ENCODE peak calls at places on chromosome 5, in four cellular contexts. X is stomach, O is ovary, J is IMR-90. M is an unnamed sample. For H3K4me1, the result is how much of the 10 kb centered on the place peaks cover.

GRCh38 chr5:39370555-39371366 is 6.5 kb upstream of the C9 start:
- DNase-seq in X (peak), O (no peak), J (no peak), M (peak)

GRCh38 chr5:55868846-55869245 is 17.7 kb downstream of the IL31RA start:
- DNase-seq in X (no peak), J (peak), O (no peak), M (no peak)

GRCh38 chr5:67032921-67033664 is 163.5 kb downstream of the CD180 start:
- DNase-seq in O (no peak), J (peak), X (no peak), M (no peak)

GRCh38 chr5:82601085-82601484 is 322.9 kb upstream of the RPS23 start:
- DNase-seq in O (no peak), J (no peak), X (no peak), M (no peak)

GRCh38 chr5:54573783-54574485 is 56.4 kb downstream of the SNX18 start:
- DNase-seq in X (no peak), O (no peak), J (no peak), M (no peak)

GRCh38 chr5:132095077-132095744 is 21.6 kb downstream of the CSF2 start:
- DNase-seq in J (no peak), O (no peak), X (no peak), M (no peak)

GRCh38 chr5:130365956-130366355 is 461.7 kb downstream of the CHSY3 start:
- DNase-seq in O (no peak), X (no peak), J (no peak), M (no peak)

GRCh38 chr5:40991168-40991980 is 79.8 kb downstream of the MROH2B start:
- DNase-seq in X (peak), O (peak), J (peak), M (peak)

GRCh38 chr5:176548967-176549444 is at the start of gene CDHR2:
- DNase-seq in X (no peak), J (no peak), O (no peak), M (no peak)

GRCh38 chr5:140182075-140182709 is 7.2 kb downstream of the CYSTM1 start:
- DNase-seq in O (no peak), X (no peak), J (no peak), M (peak)

GRCh38 chr5:136053336-136054121 is 24.7 kb downstream of the TGFBI start:
- DNase-seq in X (no peak), J (peak), O (no peak), M (no peak)

GRCh38 chr5:150257424-150257823 is 32.1 kb downstream of the CAMK2A start:
- DNase-seq in J (no peak), O (no peak), X (no peak), M (no peak)

GRCh38 chr5:172703952-172704351 is 62.9 kb downstream of the NEURL1B start:
- DNase-seq in O (no peak), J (no peak), X (no peak), M (no peak)

GRCh38 chr5:172699999-172700685 is 59.1 kb downstream of the NEURL1B start:
- DNase-seq in X (no peak), O (peak), J (no peak), M (no peak)

GRCh38 chr5:172701336-172702061 is 60.4 kb downstream of the NEURL1B start:
- DNase-seq in O (no peak), X (no peak), J (no peak), M (no peak)

GRCh38 chr5:172699423-172699822 is 58.4 kb downstream of the NEURL1B start:
- DNase-seq in O (no peak), J (no peak), X (no peak), M (no peak)

GRCh38 chr5:172700686-172701324 is 59.7 kb downstream of the NEURL1B start:
- DNase-seq in J (no peak), X (no peak), O (no peak), M (no peak)
- H3K4me1 ChIP-seq in J (under half), X (under half), O (under half), M (under half)

GRCh38 chr5:126464016-126464415 is 40.8 kb downstream of the GRAMD2B start:
- DNase-seq in X (no peak), J (no peak), O (no peak), M (no peak)

GRCh38 chr5:126462239-126463014 is 39.2 kb downstream of the GRAMD2B start:
- DNase-seq in J (peak), X (no peak), O (peak), M (peak)

GRCh38 chr5:126460459-126460858 is 37.2 kb downstream of the GRAMD2B start:
- DNase-seq in J (no peak), X (no peak), O (no peak), M (no peak)

GRCh38 chr5:126461838-126462237 is 38.6 kb downstream of the GRAMD2B start:
- DNase-seq in X (no peak), J (no peak), O (no peak), M (peak)

GRCh38 chr5:126460977-126461376 is 37.8 kb downstream of the GRAMD2B start:
- DNase-seq in X (no peak), O (no peak), J (no peak), M (no peak)
- TF ChIP-seq POLR2A in X (no peak), O (no peak), J (no peak), M (no peak)

DNA sequence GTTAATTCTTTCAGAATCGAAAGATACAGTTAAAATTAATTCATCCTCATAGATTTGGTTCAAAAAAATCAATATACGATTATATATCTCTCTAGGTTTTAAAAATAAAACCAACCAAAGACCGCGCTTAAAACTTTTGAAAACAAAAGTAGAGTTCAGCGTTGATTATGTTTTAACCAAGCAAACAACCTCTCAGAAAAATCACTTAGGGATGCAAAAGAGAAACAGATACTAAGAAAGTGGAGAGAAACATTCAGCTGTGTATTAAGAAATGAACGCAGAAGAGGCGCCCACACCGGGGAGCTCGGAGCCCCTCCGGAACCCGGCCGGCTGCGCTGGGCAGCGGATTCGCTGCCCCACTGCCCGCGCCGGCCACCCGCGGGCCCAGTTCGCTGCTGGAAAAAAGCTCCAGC is 1.4 kb downstream of the PITX1 start:
- DNase-seq in O (no peak), J (no peak), X (no peak), M (no peak)
- H3K4me3 ChIP-seq in O (peak), J (peak), X (peak), M (no peak)

GRCh38 chr5:125200842-125201373 is 454.5 kb upstream of the ZNF608 start:
- DNase-seq in J (no peak), X (no peak), O (no peak), M (no peak)
- H3K4me1 ChIP-seq in J (under half), X (under half), O (under half), M (under half)

DNA sequence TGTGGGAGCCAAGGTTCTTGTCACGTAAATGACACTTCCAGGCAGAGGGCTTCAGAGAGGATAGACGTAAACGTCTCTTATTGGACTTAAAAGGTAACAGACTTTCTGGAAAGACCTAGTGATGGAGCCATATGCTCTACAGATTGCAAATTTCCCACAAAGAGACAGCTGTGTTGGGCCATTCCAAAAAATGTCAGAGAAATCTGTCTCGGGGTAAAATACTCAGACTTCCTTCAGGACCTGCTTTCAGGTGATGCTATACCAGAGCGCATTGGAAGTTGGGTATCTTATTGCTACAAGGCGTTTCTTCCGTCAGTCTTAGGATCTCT is 29.2 kb downstream of the PROP1 start:
- DNase-seq in X (no peak), O (no peak), J (no peak), M (no peak)
- TF ChIP-seq POLR2A in X (no peak), O (no peak), J (no peak), M (no peak)